ENCODE peak calls at places on chromosomes 2 and 18, in five cellular contexts. D is K562, P is H1, U is GM12878, A is HepG2. W is an unnamed sample.

GRCh38 chr2:229980440-229981184 is 58.3 kb downstream of the FBXO36 start:
- DNase-seq in D (peak), P (peak), U (peak), A (no peak), W (no peak)

GRCh38 chr2:16568998-16569397 is 96.6 kb downstream of the CYRIA start:
- DNase-seq in D (no peak), P (no peak), U (no peak), A (no peak), W (no peak)

GRCh38 chr2:40372586-40372985 is 79.3 kb downstream of the SLC8A1 start:
- DNase-seq in D (no peak), P (no peak), U (no peak), A (no peak), W (no peak)

GRCh38 chr2:142321706-142322280 is 191.0 kb upstream of the LRP1B start:
- DNase-seq in D (no peak), P (no peak), U (no peak), A (no peak), W (no peak)

GRCh38 chr2:61288070-61288841 is 126.3 kb downstream of the C2orf74 start:
- DNase-seq in D (peak), P (no peak), U (no peak), A (no peak), W (no peak)

GRCh38 chr2:66567000-66567399 is 132.1 kb downstream of the MEIS1 start:
- DNase-seq in D (no peak), P (no peak), U (no peak), A (no peak), W (no peak)

GRCh38 chr2:110806053-110806452 is 73.7 kb downstream of the ACOXL start:
- DNase-seq in D (no peak), P (no peak), U (no peak), A (no peak), W (no peak)

GRCh38 chr18:58606236-58606635 is 22.7 kb downstream of the ALPK2 start:
- DNase-seq in D (no peak), P (no peak), U (no peak), A (peak), W (no peak)

GRCh38 chr2:234635284-234635683 is 138.4 kb upstream of the ARL4C start:
- DNase-seq in D (no peak), P (peak), U (no peak), A (peak), W (no peak)

GRCh38 chr2:127709336-127709735 is 8.0 kb downstream of the SFT2D3 start:
- DNase-seq in D (no peak), P (no peak), U (no peak), A (no peak), W (no peak)

GRCh38 chr2:47645246-47645645 is 137.7 kb upstream of the MSH6 start:
- DNase-seq in D (no peak), P (no peak), U (no peak), A (no peak), W (no peak)

GRCh38 chr2:110674620-110675555 is 3.0 kb downstream of the BUB1 start:
- DNase-seq in D (no peak), P (no peak), U (peak), A (no peak), W (no peak)

GRCh38 chr2:183207110-183207509 is 82.9 kb downstream of the NUP35 start:
- DNase-seq in D (no peak), P (no peak), U (no peak), A (peak), W (peak)

GRCh38 chr2:230713331-230714121 is 884 bp downstream of the CAB39 start:
- DNase-seq in D (peak), P (peak), U (no peak), A (peak), W (no peak)

GRCh38 chr18:20971886-20972267 is 139.7 kb downstream of the ROCK1 start:
- DNase-seq in D (peak), P (no peak), U (no peak), A (peak), W (peak)

GRCh38 chr2:70325875-70326274 is 24.0 kb upstream of the FAM136A start:
- DNase-seq in D (no peak), P (no peak), U (no peak), A (no peak), W (no peak)

GRCh38 chr2:239351687-239352086 is 49.1 kb downstream of the HDAC4 start:
- DNase-seq in D (no peak), P (no peak), U (no peak), A (no peak), W (no peak)

GRCh38 chr2:211361383-211361782 is 805.0 kb downstream of the CPS1 start:
- DNase-seq in D (no peak), P (no peak), U (no peak), A (no peak), W (no peak)

GRCh38 chr2:121187351-121187921 is 97.6 kb downstream of the TFCP2L1 start:
- DNase-seq in D (no peak), P (no peak), U (no peak), A (no peak), W (no peak)

GRCh38 chr2:15820927-15821326 is 119.4 kb upstream of the MYCN start:
- DNase-seq in D (no peak), P (no peak), U (no peak), A (no peak), W (no peak)

GRCh38 chr2:43898958-43899346 is 60.2 kb downstream of the ABCG8 start:
- DNase-seq in D (no peak), P (no peak), U (no peak), A (no peak), W (no peak)

GRCh38 chr2:188293601-188294482 is 2.2 kb downstream of the GULP1 start:
- DNase-seq in D (peak), P (no peak), U (no peak), A (no peak), W (peak)

GRCh38 chr2:118417417-118418125 is 329.3 kb downstream of the INSIG2 start:
- DNase-seq in D (no peak), P (no peak), U (no peak), A (no peak), W (no peak)

GRCh38 chr18:51881394-51881793 is 458.6 kb upstream of the DCC start:
- DNase-seq in D (no peak), P (no peak), U (no peak), A (no peak), W (no peak)

GRCh38 chr2:40352321-40353099 is 99.4 kb downstream of the SLC8A1 start:
- DNase-seq in D (no peak), P (no peak), U (no peak), A (no peak), W (no peak)

GRCh38 chr2:109208071-109208950 is 79.3 kb downstream of the SH3RF3 start:
- DNase-seq in D (no peak), P (no peak), U (no peak), A (no peak), W (no peak)

GRCh38 chr2:142100139-142100873 is 30.5 kb downstream of the LRP1B start:
- DNase-seq in D (no peak), P (no peak), U (no peak), A (no peak), W (no peak)

GRCh38 chr2:62032096-62032495 is 126.6 kb downstream of the COMMD1 start:
- DNase-seq in D (no peak), P (no peak), U (no peak), A (no peak), W (no peak)

GRCh38 chr2:24190503-24190902 is 15.7 kb downstream of the FAM228A start:
- DNase-seq in D (no peak), P (peak), U (no peak), A (no peak), W (no peak)

GRCh38 chr2:238239872-238240760 is at the start of gene HES6:
- DNase-seq in D (peak), P (peak), U (no peak), A (peak), W (peak)

GRCh38 chr2:32882911-32883810 is 63.6 kb upstream of the LTBP1 start:
- DNase-seq in D (no peak), P (no peak), U (no peak), A (no peak), W (no peak)

GRCh38 chr18:35577045-35577848 is 4.3 kb upstream of the GALNT1 start:
- DNase-seq in D (no peak), P (no peak), U (peak), A (no peak), W (no peak)

GRCh38 chr18:33560686-33561370 is 17.2 kb upstream of the ASXL3 start:
- DNase-seq in D (no peak), P (no peak), U (peak), A (peak), W (no peak)

GRCh38 chr2:179817181-179817841 is 44.1 kb downstream of the ZNF385B start:
- DNase-seq in D (no peak), P (no peak), U (no peak), A (no peak), W (peak)

GRCh38 chr2:30447149-30448045 is at the start of gene LCLAT1:
- DNase-seq in D (peak), P (peak), U (peak), A (peak), W (peak)

GRCh38 chr2:236731767-236732580 is 162.3 kb downstream of the ACKR3 start:
- DNase-seq in D (no peak), P (no peak), U (no peak), A (no peak), W (no peak)

GRCh38 chr2:14861201-14861600 is 228.7 kb downstream of the LRATD1 start:
- DNase-seq in D (no peak), P (no peak), U (no peak), A (no peak), W (no peak)

GRCh38 chr2:96092896-96093295 is 23.5 kb downstream of the ADRA2B start:
- DNase-seq in D (no peak), P (no peak), U (no peak), A (no peak), W (no peak)

GRCh38 chr18:48679236-48679635 is 140.4 kb downstream of the CTIF start:
- DNase-seq in D (no peak), P (no peak), U (no peak), A (no peak), W (no peak)
- TF ChIP-seq EZH2 in D (no peak), P (no peak), U (no peak), A (no peak), W (no peak)

GRCh38 chr2:3111267-3111666 is 266.4 kb downstream of the EIPR1 start:
- DNase-seq in D (no peak), P (no peak), U (no peak), A (no peak), W (no peak)
- TF ChIP-seq JUND in D (no peak), P (no peak), U (no peak), A (no peak), W (no peak)

GRCh38 chr2:176072951-176073904 is 10.5 kb downstream of the EVX2 start:
- DNase-seq in D (no peak), P (peak), U (no peak), A (no peak), W (no peak)
- TF ChIP-seq EZH2 in D (no peak), P (peak), U (no peak), A (no peak), W (no peak)

GRCh38 chr2:68653034-68653433 is 9.7 kb downstream of the PROKR1 start:
- DNase-seq in D (no peak), P (no peak), U (no peak), A (no peak), W (no peak)
- TF ChIP-seq JUND in D (no peak), P (no peak), U (no peak), A (no peak), W (no peak)

GRCh38 chr2:240568678-240569522 is 616 bp downstream of the RNPEPL1 start:
- DNase-seq in D (peak), P (peak), U (no peak), A (no peak), W (no peak)

GRCh38 chr2:240569523-240569997 is 1.3 kb downstream of the RNPEPL1 start:
- DNase-seq in D (no peak), P (peak), U (no peak), A (no peak), W (no peak)

GRCh38 chr2:240567137-240567871 is 980 bp upstream of the RNPEPL1 start:
- DNase-seq in D (no peak), P (peak), U (no peak), A (no peak), W (no peak)

GRCh38 chr2:240566203-240567136 is 1.8 kb upstream of the RNPEPL1 start:
- DNase-seq in D (peak), P (peak), U (peak), A (peak), W (peak)

GRCh38 chr2:240567872-240568677 is at the start of gene RNPEPL1:
- DNase-seq in D (peak), P (peak), U (no peak), A (no peak), W (no peak)
- TF ChIP-seq EZH2 in D (no peak), P (no peak), U (no peak), A (no peak), W (no peak)

GRCh38 chr2:201665420-201666158 is 22.3 kb upstream of the TMEM237 start:
- DNase-seq in D (no peak), P (no peak), U (no peak), A (no peak), W (no peak)
- TF ChIP-seq JUND in D (no peak), P (no peak), U (no peak), A (no peak), W (no peak)

DNA sequence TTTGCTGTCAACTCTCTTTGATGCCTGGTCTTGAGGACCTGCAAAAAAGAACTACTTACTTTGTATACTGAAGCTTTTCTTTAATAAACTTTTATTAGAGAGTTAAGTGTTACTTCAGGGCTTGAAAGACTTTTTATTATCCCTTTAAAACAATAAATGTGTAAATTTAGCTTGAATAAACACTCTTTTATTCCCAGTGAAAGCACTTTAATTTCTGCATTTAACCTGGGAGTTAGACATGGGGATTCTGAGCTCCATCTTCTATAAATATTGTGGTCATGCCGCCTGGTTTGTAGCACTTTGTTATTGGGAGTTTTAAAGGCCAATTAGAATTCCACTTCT is 17.8 kb upstream of the E2F6 start:
- DNase-seq in D (no peak), P (no peak), U (no peak), A (no peak), W (no peak)
- TF ChIP-seq EZH2 in D (no peak), P (no peak), U (no peak), A (no peak), W (no peak)

DNA sequence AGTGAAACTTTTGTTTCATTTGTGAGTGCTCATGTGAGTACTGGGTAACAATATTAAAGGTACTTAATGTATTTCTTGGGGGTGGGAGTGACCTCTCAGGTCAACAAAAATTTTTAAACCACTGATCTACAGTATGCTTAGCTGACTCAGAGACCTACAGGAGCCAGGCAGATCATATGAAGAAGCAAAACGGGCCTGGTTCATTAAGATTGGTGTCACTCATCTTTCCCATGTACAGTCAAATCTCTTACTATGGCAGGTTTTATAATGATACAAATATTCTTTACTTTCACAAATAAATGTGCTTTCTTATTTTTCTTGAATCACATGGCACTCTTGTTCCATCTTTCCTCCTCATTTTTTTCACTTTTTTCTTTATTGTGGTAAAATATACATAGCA is 7.7 kb upstream of the TMSB10 start:
- DNase-seq in D (no peak), P (no peak), U (no peak), A (no peak), W (no peak)
- TF ChIP-seq JUND in D (no peak), P (no peak), U (no peak), A (no peak), W (no peak)